ENCODE peak calls at places on chromosome 5, in five cellular contexts. U is Kasumi-1, I is endothelial cell, B is SK-N-MC, M is WTC11. F is an unnamed sample.

GRCh38 chr5:72282878-72283277 is 37.2 kb downstream of the MRPS27 start:
- DNase-seq in U (no peak), I (no peak), B (peak), M (no peak), F (no peak)

GRCh38 chr5:107389130-107389553 is 281.6 kb downstream of the EFNA5 start:
- DNase-seq in U (peak), I (no peak), B (peak), M (no peak), F (peak)

GRCh38 chr5:110104048-110104725 is 414.5 kb downstream of the MAN2A1 start:
- DNase-seq in U (no peak), I (no peak), B (no peak), M (no peak), F (no peak)

GRCh38 chr5:93364386-93364785 is 216.6 kb downstream of the NR2F1-AS1 start:
- DNase-seq in U (no peak), I (no peak), B (no peak), M (no peak), F (no peak)

GRCh38 chr5:75265731-75266130 is 29.1 kb upstream of the ANKRD31 start:
- DNase-seq in U (peak), I (no peak), B (peak), M (no peak), F (peak)

GRCh38 chr5:73825736-73826135 is 199.7 kb downstream of the ARHGEF28 start:
- DNase-seq in U (no peak), I (no peak), B (no peak), M (no peak), F (no peak)

GRCh38 chr5:13632676-13633075 is 311.8 kb downstream of the DNAH5 start:
- DNase-seq in U (no peak), I (no peak), B (no peak), M (no peak), F (no peak)

GRCh38 chr5:122844136-122844915 is 1.1 kb upstream of the SNX24 start:
- DNase-seq in U (no peak), I (peak), B (no peak), M (no peak), F (no peak)

GRCh38 chr5:147483961-147484707 is 25.7 kb downstream of the DPYSL3 start:
- DNase-seq in U (no peak), I (peak), B (peak), M (no peak), F (no peak)

GRCh38 chr5:175616083-175616482 is 41.8 kb upstream of the HRH2 start:
- DNase-seq in U (no peak), I (no peak), B (no peak), M (no peak), F (no peak)

GRCh38 chr5:94240064-94240463 is 378.3 kb downstream of the KIAA0825 start:
- DNase-seq in U (no peak), I (no peak), B (no peak), M (no peak), F (no peak)

GRCh38 chr5:169657127-169657526 is 20.1 kb downstream of the DOCK2 start:
- DNase-seq in U (no peak), I (no peak), B (no peak), M (no peak), F (no peak)

GRCh38 chr5:17928571-17928970 is 294.3 kb downstream of the TAF11L14 start:
- DNase-seq in U (no peak), I (no peak), B (no peak), M (no peak), F (no peak)